ENCODE peak calls at places on chromosomes 7 and 10, in four cellular contexts. One of them, this sample, is unnamed.

GRCh38 chr10:13928362-13928921 is 341.7 kb downstream of the PRPF18 start:
- DNase-seq in H9: no peak
- DNase-seq in IMR-90: no peak
- DNase-seq in trophoblast cell: no peak
- DNase-seq in this sample: no peak

GRCh38 chr10:23331567-23332290 is 12.9 kb downstream of the C10orf67 start:
- DNase-seq in H9: no peak
- DNase-seq in IMR-90: peak
- DNase-seq in trophoblast cell: peak
- DNase-seq in this sample: no peak

GRCh38 chr7:34991938-34992840 is 45.1 kb downstream of the DPY19L1 start:
- DNase-seq in H9: no peak
- DNase-seq in IMR-90: peak
- DNase-seq in trophoblast cell: no peak
- DNase-seq in this sample: no peak

GRCh38 chr10:87930929-87931835 is 67.8 kb downstream of the PTEN start:
- DNase-seq in H9: no peak
- DNase-seq in IMR-90: no peak
- DNase-seq in trophoblast cell: no peak
- DNase-seq in this sample: no peak

GRCh38 chr7:219581-220150 is 27.3 kb downstream of the FAM20C start:
- DNase-seq in H9: no peak
- DNase-seq in IMR-90: no peak
- DNase-seq in trophoblast cell: no peak
- DNase-seq in this sample: no peak

GRCh38 chr7:142301299-142301698 is 43.4 kb upstream of the PRSS58 start:
- DNase-seq in H9: no peak
- DNase-seq in IMR-90: no peak
- DNase-seq in trophoblast cell: no peak
- DNase-seq in this sample: no peak

GRCh38 chr10:99544322-99544721 is 11.6 kb downstream of the NKX2-3 start:
- DNase-seq in H9: no peak
- DNase-seq in IMR-90: no peak
- DNase-seq in trophoblast cell: no peak
- DNase-seq in this sample: no peak

GRCh38 chr10:43278216-43278615 is 11.4 kb upstream of the RASGEF1A start:
- DNase-seq in H9: no peak
- DNase-seq in IMR-90: no peak
- DNase-seq in trophoblast cell: peak
- DNase-seq in this sample: peak

GRCh38 chr7:33716581-33717477 is 188.5 kb upstream of the BMPER start:
- DNase-seq in H9: no peak
- DNase-seq in IMR-90: peak
- DNase-seq in trophoblast cell: peak
- DNase-seq in this sample: peak

GRCh38 chr7:151432658-151433521 is 7.1 kb downstream of the CRYGN start:
- DNase-seq in H9: no peak
- DNase-seq in IMR-90: no peak
- DNase-seq in trophoblast cell: no peak
- DNase-seq in this sample: no peak

GRCh38 chr10:24901686-24902399 is 50.6 kb downstream of the PRTFDC1 start:
- DNase-seq in H9: no peak
- DNase-seq in IMR-90: peak
- DNase-seq in trophoblast cell: no peak
- DNase-seq in this sample: peak

GRCh38 chr10:813286-813685 is 118.2 kb downstream of the LARP4B start:
- DNase-seq in H9: no peak
- DNase-seq in IMR-90: no peak
- DNase-seq in trophoblast cell: no peak
- DNase-seq in this sample: no peak

GRCh38 chr7:32539366-32539765 is 44.1 kb downstream of the AVL9 start:
- DNase-seq in H9: no peak
- DNase-seq in IMR-90: no peak
- DNase-seq in trophoblast cell: no peak
- DNase-seq in this sample: no peak

GRCh38 chr7:27210441-27211083 is 10.7 kb upstream of the HOXA13 start:
- DNase-seq in H9: peak
- DNase-seq in IMR-90: peak
- DNase-seq in trophoblast cell: no peak
- DNase-seq in this sample: peak

GRCh38 chr10:484441-484924 is 205.0 kb downstream of the DIP2C start:
- DNase-seq in H9: peak
- DNase-seq in IMR-90: peak
- DNase-seq in trophoblast cell: no peak
- DNase-seq in this sample: no peak

GRCh38 chr10:76871697-76872295 is 765.8 kb downstream of the KCNMA1 start:
- DNase-seq in H9: no peak
- DNase-seq in IMR-90: no peak
- DNase-seq in trophoblast cell: no peak
- DNase-seq in this sample: no peak

GRCh38 chr7:42739591-42739990 is 172.3 kb downstream of the C7orf25 start:
- DNase-seq in H9: no peak
- DNase-seq in IMR-90: no peak
- DNase-seq in trophoblast cell: no peak
- DNase-seq in this sample: no peak

GRCh38 chr7:44969701-44970494 is 8.9 kb downstream of the MYO1G start:
- DNase-seq in H9: peak
- DNase-seq in IMR-90: no peak
- DNase-seq in trophoblast cell: no peak
- DNase-seq in this sample: no peak

GRCh38 chr10:104824378-104825006 is 183.4 kb downstream of the SORCS3 start:
- DNase-seq in H9: peak
- DNase-seq in IMR-90: no peak
- DNase-seq in trophoblast cell: no peak
- DNase-seq in this sample: peak

GRCh38 chr10:21523557-21524008 is 1.9 kb downstream of the SKIDA1 start:
- DNase-seq in H9: no peak
- DNase-seq in IMR-90: peak
- DNase-seq in trophoblast cell: no peak
- DNase-seq in this sample: peak

GRCh38 chr10:93873427-93874115 is 20.2 kb upstream of the SLC35G1 start:
- DNase-seq in H9: no peak
- DNase-seq in IMR-90: peak
- DNase-seq in trophoblast cell: peak
- DNase-seq in this sample: peak

GRCh38 chr10:79417731-79418130 is 27.7 kb downstream of the ZCCHC24 start:
- DNase-seq in H9: no peak
- DNase-seq in IMR-90: no peak
- DNase-seq in trophoblast cell: no peak
- DNase-seq in this sample: no peak

GRCh38 chr7:150784954-150785353 is 15.2 kb downstream of the TMEM176B start:
- DNase-seq in H9: no peak
- DNase-seq in IMR-90: no peak
- DNase-seq in trophoblast cell: no peak
- DNase-seq in this sample: no peak

GRCh38 chr7:47672267-47672920 is 90.5 kb upstream of the TNS3 start:
- DNase-seq in H9: no peak
- DNase-seq in IMR-90: no peak
- DNase-seq in trophoblast cell: no peak
- DNase-seq in this sample: peak

GRCh38 chr7:47666164-47666862 is 84.4 kb upstream of the TNS3 start:
- DNase-seq in H9: no peak
- DNase-seq in IMR-90: peak
- DNase-seq in trophoblast cell: peak
- DNase-seq in this sample: no peak

GRCh38 chr7:47671358-47671757 is 89.4 kb upstream of the TNS3 start:
- DNase-seq in H9: no peak
- DNase-seq in IMR-90: no peak
- DNase-seq in trophoblast cell: no peak
- DNase-seq in this sample: no peak

GRCh38 chr7:47670738-47671137 is 88.8 kb upstream of the TNS3 start:
- DNase-seq in H9: no peak
- DNase-seq in IMR-90: no peak
- DNase-seq in trophoblast cell: no peak
- DNase-seq in this sample: no peak

GRCh38 chr7:47669178-47669878 is 87.4 kb upstream of the TNS3 start:
- DNase-seq in H9: no peak
- DNase-seq in IMR-90: peak
- DNase-seq in trophoblast cell: peak
- DNase-seq in this sample: peak
- H2BK120ac ChIP-seq in H9: no peak
- H2BK120ac ChIP-seq in IMR-90: peak
- H2BK120ac ChIP-seq in trophoblast cell: peak
- H2BK120ac ChIP-seq in this sample: no peak

GRCh38 chr7:155883491-155884224 is 71.4 kb upstream of the SHH start:
- DNase-seq in H9: peak
- DNase-seq in IMR-90: no peak
- DNase-seq in trophoblast cell: no peak
- DNase-seq in this sample: no peak
- H3K18ac ChIP-seq in H9: no peak
- H3K18ac ChIP-seq in IMR-90: peak
- H3K18ac ChIP-seq in trophoblast cell: no peak
- H3K18ac ChIP-seq in this sample: no peak

DNA sequence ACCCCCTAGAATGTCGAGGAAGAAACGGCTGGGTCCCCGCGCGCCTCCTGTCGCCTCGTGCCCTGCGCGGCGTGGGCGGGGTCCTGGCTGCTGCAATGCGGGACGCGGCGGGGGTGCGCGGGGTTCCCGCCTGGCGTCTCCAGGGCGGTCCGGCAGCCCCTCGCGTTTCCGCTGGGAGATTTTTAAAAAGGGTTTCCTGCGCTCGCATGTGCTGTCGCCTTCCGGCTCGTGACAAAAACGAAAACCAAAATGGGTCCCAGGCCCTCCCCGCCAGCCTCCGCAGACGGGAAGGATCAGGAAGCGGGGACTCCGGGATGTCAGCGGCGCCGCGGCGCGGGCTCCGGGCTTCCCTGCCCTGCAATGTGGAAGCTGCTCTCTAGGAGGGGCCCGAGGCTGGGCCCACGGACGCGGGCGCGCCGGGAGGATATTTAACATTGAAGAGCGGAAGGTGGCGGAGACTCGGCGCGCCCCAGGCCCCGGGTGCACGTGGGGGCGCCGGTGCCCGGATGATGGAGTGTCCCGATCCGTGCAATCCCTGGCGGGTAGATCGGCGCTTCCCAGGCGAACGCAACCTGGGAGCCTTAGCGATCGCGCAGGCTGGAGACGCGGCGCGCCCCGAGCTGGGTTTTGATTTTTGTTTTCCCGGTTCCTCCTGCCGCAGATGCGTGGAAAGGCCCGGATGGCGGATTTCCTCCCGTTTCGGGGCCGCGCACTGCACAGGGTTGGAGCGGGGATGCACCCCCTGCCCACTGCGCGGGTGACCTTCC is 1.0 kb downstream of the PFKP start:
- DNase-seq in H9: no peak
- DNase-seq in IMR-90: peak
- DNase-seq in trophoblast cell: peak
- DNase-seq in this sample: peak
- H2BK120ac ChIP-seq in H9: no peak
- H2BK120ac ChIP-seq in IMR-90: peak
- H2BK120ac ChIP-seq in trophoblast cell: peak
- H2BK120ac ChIP-seq in this sample: peak

GRCh38 chr7:1384113-1384415 is 75.2 kb downstream of the MICALL2 start:
- DNase-seq in H9: no peak
- DNase-seq in IMR-90: no peak
- DNase-seq in trophoblast cell: no peak
- DNase-seq in this sample: no peak
- H3K18ac ChIP-seq in H9: no peak
- H3K18ac ChIP-seq in IMR-90: no peak
- H3K18ac ChIP-seq in trophoblast cell: no peak
- H3K18ac ChIP-seq in this sample: no peak

GRCh38 chr10:117911684-117912083 is 135.1 kb downstream of the RAB11FIP2 start:
- DNase-seq in H9: no peak
- DNase-seq in IMR-90: no peak
- DNase-seq in trophoblast cell: no peak
- DNase-seq in this sample: no peak

DNA sequence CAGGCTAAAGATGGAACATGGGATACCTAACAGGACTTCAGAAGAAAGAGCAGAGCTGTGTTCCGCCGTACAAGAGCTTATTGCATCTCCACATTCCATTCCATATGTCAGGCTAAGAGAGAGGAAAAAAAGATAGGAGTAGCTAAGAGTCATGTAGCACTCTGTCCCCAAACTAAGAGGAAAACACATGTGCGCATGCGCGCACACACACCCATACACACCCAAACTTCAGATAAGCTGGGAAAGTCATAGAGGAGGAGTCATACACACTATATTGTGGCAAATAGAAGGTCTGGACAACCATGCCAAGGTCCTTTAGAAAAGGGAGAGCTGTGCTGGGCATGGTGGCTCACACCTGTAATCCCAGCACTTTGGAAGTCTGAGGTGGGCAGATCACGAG is 132.4 kb downstream of the RAB11FIP2 start:
- DNase-seq in H9: no peak
- DNase-seq in IMR-90: no peak
- DNase-seq in trophoblast cell: no peak
- DNase-seq in this sample: no peak
- H2BK120ac ChIP-seq in H9: no peak
- H2BK120ac ChIP-seq in IMR-90: no peak
- H2BK120ac ChIP-seq in trophoblast cell: no peak
- H2BK120ac ChIP-seq in this sample: no peak

DNA sequence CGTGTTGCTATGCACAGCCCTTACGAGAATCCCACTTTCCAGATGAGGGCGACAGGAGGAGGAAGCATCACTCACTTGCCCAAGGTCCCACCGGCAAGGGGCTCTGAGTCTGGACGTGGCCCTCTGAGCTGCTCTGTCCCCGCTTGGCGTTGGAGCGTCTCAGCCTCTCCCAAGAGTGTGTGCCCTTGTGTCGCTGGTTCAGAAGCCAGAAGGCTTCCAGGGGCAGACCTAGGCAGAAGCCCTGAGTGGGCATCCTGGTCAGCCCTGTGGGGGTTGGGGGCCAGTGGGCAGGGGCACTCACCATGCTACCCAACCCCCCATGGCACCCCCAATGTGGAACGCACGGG is 96.7 kb downstream of the LHPP start:
- DNase-seq in H9: no peak
- DNase-seq in IMR-90: no peak
- DNase-seq in trophoblast cell: no peak
- DNase-seq in this sample: no peak
- H3K18ac ChIP-seq in H9: no peak
- H3K18ac ChIP-seq in IMR-90: no peak
- H3K18ac ChIP-seq in trophoblast cell: no peak
- H3K18ac ChIP-seq in this sample: no peak

GRCh38 chr10:17228081-17229015 is at the start of gene VIM:
- DNase-seq in H9: peak
- DNase-seq in IMR-90: peak
- DNase-seq in trophoblast cell: peak
- DNase-seq in this sample: peak
- H2BK120ac ChIP-seq in H9: no peak
- H2BK120ac ChIP-seq in IMR-90: peak
- H2BK120ac ChIP-seq in trophoblast cell: peak
- H2BK120ac ChIP-seq in this sample: peak

DNA sequence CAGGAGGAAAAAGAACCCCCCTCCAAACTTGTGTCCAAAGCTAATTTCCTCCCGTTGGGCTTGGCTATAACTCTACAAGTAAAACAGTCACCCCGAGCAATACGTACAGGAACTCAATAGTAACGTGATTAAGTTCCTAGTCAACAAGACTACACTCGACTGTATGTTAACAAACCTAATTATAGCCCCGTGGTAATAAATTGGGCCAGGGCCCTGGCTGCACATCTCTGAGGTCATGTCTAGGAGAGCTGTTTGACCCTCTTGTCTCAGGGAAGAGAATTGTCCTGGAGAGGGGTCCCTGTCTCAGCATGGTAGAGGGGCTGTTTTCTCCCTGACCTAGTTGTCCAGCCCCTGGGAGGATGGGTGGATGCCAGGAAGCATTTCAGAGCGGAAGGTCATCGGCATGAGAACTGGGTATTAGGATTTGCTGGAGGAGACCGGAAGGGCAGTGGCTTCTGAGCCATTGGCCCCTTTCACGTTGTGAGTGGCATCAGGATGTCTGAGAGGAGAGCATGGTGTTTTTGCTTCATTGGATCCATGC is 60.2 kb upstream of the COMTD1 start:
- DNase-seq in H9: no peak
- DNase-seq in IMR-90: peak
- DNase-seq in trophoblast cell: no peak
- DNase-seq in this sample: no peak
- H3K18ac ChIP-seq in H9: no peak
- H3K18ac ChIP-seq in IMR-90: peak
- H3K18ac ChIP-seq in trophoblast cell: no peak
- H3K18ac ChIP-seq in this sample: no peak

This sample was measured in mesendoderm.